ENCODE peak calls at places on chromosome 20, in four cellular contexts. O is GM19239, B is Panc1, J is EL. F is an unnamed sample.
A peak's percentile ranks its signal among the peaks of the same experiment; 100 is the strongest.

GRCh38 chr20:17635320-17635673 is 46.7 kb downstream of the RRBP1 start:
- DNase-seq in O (no peak), B (no peak), J (no peak), F (no peak)

GRCh38 chr20:32570401-32571190 is 14.5 kb downstream of the NOL4L start:
- DNase-seq in O (no peak), B (no peak), J (no peak), F (no peak)

GRCh38 chr20:50844430-50845100 is 49.7 kb downstream of the BCAS4 start:
- DNase-seq in O (peak; percentile 82), B (no peak), J (peak; percentile 80), F (no peak)

GRCh38 chr20:58652606-58653303 is 1.7 kb downstream of the STX16 start:
- DNase-seq in O (no peak), B (no peak), J (peak; percentile 35), F (no peak)

GRCh38 chr20:58645277-58645968 is 5.7 kb upstream of the STX16 start:
- DNase-seq in O (no peak), B (no peak), J (peak; percentile 26), F (no peak)

GRCh38 chr20:38197217-38198008 is 32.3 kb upstream of the TGM2 start:
- DNase-seq in O (no peak), B (no peak), J (no peak), F (no peak)

GRCh38 chr20:57432874-57433491 is 41.8 kb downstream of the RBM38 start:
- DNase-seq in O (peak; percentile 92), B (no peak), J (no peak), F (no peak)

GRCh38 chr20:14441201-14441600 is 103.8 kb upstream of the FLRT3 start:
- DNase-seq in O (no peak), B (no peak), J (peak; percentile 23), F (no peak)

GRCh38 chr20:57805784-57806183 is 96.0 kb upstream of the PMEPA1 start:
- DNase-seq in O (no peak), B (no peak), J (no peak), F (no peak)

GRCh38 chr20:41086402-41087324 is 50.7 kb upstream of the PLCG1 start:
- DNase-seq in O (no peak), B (no peak), J (no peak), F (peak; percentile 6)

GRCh38 chr20:63567382-63568169 is 6.5 kb downstream of the HELZ2 start:
- DNase-seq in O (peak; percentile 72), B (no peak), J (no peak), F (no peak)

GRCh38 chr20:7196481-7196880 is 429.0 kb downstream of the BMP2 start:
- DNase-seq in O (no peak), B (no peak), J (no peak), F (no peak)

GRCh38 chr20:58313366-58313765 is 3.9 kb downstream of the RAB22A start:
- DNase-seq in O (no peak), B (no peak), J (no peak), F (no peak)

GRCh38 chr20:51955756-51956155 is 153.4 kb upstream of the SALL4 start:
- DNase-seq in O (no peak), B (no peak), J (peak; percentile 52), F (no peak)

F was measured in NCI-H524 treated with DMSO at 0.1 percent for 48 hours.